ENCODE peak calls at places on chromosomes 3 and 15, in six cellular contexts. S, W, I, D, K and C are unnamed samples.

GRCh38 chr3:75049581-75049980 is 435.1 kb upstream of the CNTN3 start:
- DNase-seq in S (no peak), W (no peak), I (no peak), D (no peak), K (no peak), C (no peak)

GRCh38 chr3:99544819-99545281 is 93.5 kb upstream of the COL8A1 start:
- DNase-seq in S (peak), W (no peak), I (no peak), D (no peak), K (no peak), C (peak)

GRCh38 chr3:139267300-139268246 is 76.2 kb upstream of the MRPS22 start:
- DNase-seq in S (no peak), W (no peak), I (peak), D (peak), K (no peak), C (no peak)

GRCh38 chr3:24137958-24138875 is 193.1 kb downstream of the NR1D2 start:
- DNase-seq in S (peak), W (no peak), I (no peak), D (no peak), K (no peak), C (peak)

GRCh38 chr15:52642386-52643361 is 36.5 kb downstream of the ATOSA start:
- DNase-seq in S (no peak), W (no peak), I (no peak), D (no peak), K (no peak), C (no peak)

GRCh38 chr3:161475905-161476304 is 20.7 kb upstream of the OTOL1 start:
- DNase-seq in S (no peak), W (no peak), I (no peak), D (peak), K (no peak), C (no peak)

GRCh38 chr15:37819191-37819590 is 115.2 kb upstream of the TMCO5A start:
- DNase-seq in S (no peak), W (no peak), I (no peak), D (no peak), K (no peak), C (no peak)

GRCh38 chr3:133944181-133944580 is 48.5 kb upstream of the RAB6B start:
- DNase-seq in S (no peak), W (peak), I (no peak), D (no peak), K (no peak), C (no peak)

GRCh38 chr3:30495172-30496124 is 111.0 kb upstream of the TGFBR2 start:
- DNase-seq in S (no peak), W (no peak), I (no peak), D (no peak), K (no peak), C (no peak)
- TF ChIP-seq EP300 in S (no peak), W (no peak), I (no peak), D (no peak), K (no peak), C (no peak)

GRCh38 chr3:66485291-66485968 is 15.4 kb downstream of the LRIG1 start:
- DNase-seq in S (no peak), W (peak), I (no peak), D (no peak), K (no peak), C (no peak)
- TF ChIP-seq POLR2AphosphoS5 in S (peak), W (peak), I (no peak), D (no peak), K (no peak), C (peak)

GRCh38 chr3:58462829-58463180 is 29.1 kb upstream of the KCTD6 start:
- DNase-seq in S (no peak), W (no peak), I (no peak), D (peak), K (no peak), C (no peak)
- TF ChIP-seq EP300 in S (no peak), W (no peak), I (no peak), D (no peak), K (no peak), C (no peak)

GRCh38 chr15:63941698-63942465 is 104.4 kb downstream of the DAPK2 start:
- DNase-seq in S (no peak), W (no peak), I (peak), D (no peak), K (no peak), C (no peak)

GRCh38 chr15:63940956-63941620 is 105.2 kb downstream of the DAPK2 start:
- DNase-seq in S (no peak), W (no peak), I (peak), D (no peak), K (no peak), C (no peak)

GRCh38 chr15:63942486-63943365 is 103.6 kb downstream of the DAPK2 start:
- DNase-seq in S (no peak), W (no peak), I (peak), D (no peak), K (peak), C (no peak)

GRCh38 chr15:63938486-63939061 is 104.8 kb upstream of the HERC1 start:
- DNase-seq in S (no peak), W (no peak), I (peak), D (no peak), K (no peak), C (no peak)

GRCh38 chr15:63939531-63940130 is 105.9 kb upstream of the HERC1 start:
- DNase-seq in S (peak), W (peak), I (peak), D (peak), K (peak), C (peak)
- TF ChIP-seq POLR2AphosphoS5 in S (peak), W (no peak), I (no peak), D (peak), K (no peak), C (no peak)

DNA sequence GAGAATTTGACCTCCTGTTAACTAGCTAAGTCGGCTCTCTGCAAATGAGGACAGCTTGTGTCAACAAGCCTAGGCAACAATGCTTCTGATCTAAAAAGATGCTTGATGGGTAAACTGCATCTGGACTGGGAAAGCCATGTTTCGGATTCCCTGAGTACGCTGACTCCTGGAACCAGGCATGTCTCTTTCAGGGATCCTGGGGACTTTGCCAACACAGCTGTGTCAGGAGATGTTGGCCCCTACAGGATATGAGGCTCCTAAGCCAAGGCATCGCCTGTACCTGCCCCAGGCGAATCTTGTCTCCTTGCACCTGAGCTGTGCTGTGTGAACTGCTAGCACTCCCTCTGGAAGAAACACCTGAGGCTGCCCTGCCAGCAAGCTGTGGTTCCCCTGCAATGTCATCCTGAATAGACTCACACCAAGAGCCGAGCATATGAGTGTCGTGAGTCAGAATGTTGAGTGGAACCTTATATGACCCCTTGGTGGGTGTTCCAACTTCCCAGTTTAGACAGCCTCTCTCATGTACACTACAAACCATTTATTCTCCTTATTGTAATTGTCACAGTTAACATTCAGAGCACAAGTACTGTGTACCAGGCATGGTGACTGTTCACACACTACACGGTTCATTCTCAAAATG is 17.0 kb downstream of the EOGT start:
- DNase-seq in S (no peak), W (no peak), I (no peak), D (no peak), K (no peak), C (no peak)
- TF ChIP-seq EP300 in S (no peak), W (no peak), I (no peak), D (no peak), K (no peak), C (no peak)

GRCh38 chr3:31230834-31231233 is 301.9 kb upstream of the STT3B start:
- DNase-seq in S (no peak), W (no peak), I (no peak), D (no peak), K (no peak), C (no peak)

GRCh38 chr3:31235062-31235704 is 297.5 kb upstream of the STT3B start:
- DNase-seq in S (no peak), W (no peak), I (no peak), D (no peak), K (no peak), C (no peak)

GRCh38 chr3:31230425-31230824 is 302.3 kb upstream of the STT3B start:
- DNase-seq in S (no peak), W (no peak), I (no peak), D (no peak), K (no peak), C (no peak)

GRCh38 chr3:31234143-31234542 is 298.6 kb upstream of the STT3B start:
- DNase-seq in S (no peak), W (no peak), I (no peak), D (no peak), K (no peak), C (no peak)

DNA sequence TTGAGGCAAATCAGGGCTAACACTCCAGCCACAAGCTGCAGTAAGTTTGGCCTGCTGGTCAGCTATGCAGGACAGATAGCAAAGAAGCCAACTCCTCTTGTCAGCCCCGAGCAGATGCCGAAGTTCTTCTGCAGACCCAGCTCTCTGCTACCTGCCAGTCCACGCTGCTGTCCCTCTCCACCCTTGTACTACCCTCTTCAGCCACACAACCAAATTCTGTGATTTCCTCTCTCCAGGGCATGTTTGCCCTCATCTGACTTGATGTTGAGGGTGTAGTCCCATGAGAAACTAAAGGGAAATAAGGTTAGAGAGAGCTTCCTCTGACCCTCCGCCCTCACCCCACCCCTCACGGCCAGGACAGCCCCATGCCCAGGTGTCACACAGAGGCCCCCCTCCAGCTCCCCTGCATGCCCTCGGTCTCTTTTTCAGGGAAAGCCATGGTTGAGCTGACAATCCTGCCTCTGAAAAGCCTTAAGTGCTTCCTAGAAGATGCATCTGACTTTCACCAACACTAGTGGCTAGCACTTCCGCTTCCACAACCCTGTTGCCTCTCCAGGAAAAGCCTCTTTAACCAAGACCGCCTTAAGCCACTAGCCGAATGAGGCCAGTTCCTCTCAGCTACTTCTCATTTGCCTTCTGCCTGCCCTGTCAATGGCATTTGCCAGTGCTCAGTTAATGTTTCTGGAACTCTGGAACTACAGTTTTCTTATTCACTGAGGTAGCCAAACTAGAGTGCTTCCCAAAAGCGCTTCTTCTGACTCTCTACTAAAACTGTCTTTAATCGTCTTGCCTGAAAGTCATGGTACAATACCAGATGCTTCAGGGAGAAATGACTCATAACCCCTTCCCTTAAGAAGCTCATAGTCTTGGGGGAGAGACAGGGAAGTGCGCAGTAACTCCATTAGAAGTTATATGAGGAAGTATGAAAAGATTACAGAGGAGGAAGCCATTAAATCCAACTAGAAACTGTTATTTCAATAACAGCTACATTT is 300.4 kb upstream of the STT3B start:
- DNase-seq in S (no peak), W (no peak), I (no peak), D (no peak), K (no peak), C (no peak)
- TF ChIP-seq POLR2AphosphoS5 in S (no peak), W (no peak), I (no peak), D (no peak), K (no peak), C (no peak)

GRCh38 chr3:58216496-58217197 is 5.9 kb upstream of the DNASE1L3 start:
- DNase-seq in S (no peak), W (no peak), I (no peak), D (no peak), K (no peak), C (no peak)

GRCh38 chr3:58218904-58219303 is 8.1 kb upstream of the DNASE1L3 start:
- DNase-seq in S (no peak), W (no peak), I (no peak), D (no peak), K (no peak), C (no peak)

GRCh38 chr3:58217209-58217811 is 6.5 kb upstream of the DNASE1L3 start:
- DNase-seq in S (peak), W (peak), I (peak), D (peak), K (no peak), C (peak)

GRCh38 chr3:58222161-58222724 is 11.5 kb upstream of the DNASE1L3 start:
- DNase-seq in S (no peak), W (no peak), I (no peak), D (peak), K (no peak), C (no peak)
- TF ChIP-seq EP300 in S (no peak), W (no peak), I (no peak), D (peak), K (no peak), C (no peak)